ENCODE peak calls at places on chromosomes 11 and 22, in four cellular contexts. M, R, V and F are unnamed samples.

GRCh38 chr22:38088723-38089473 is 4.9 kb upstream of the SLC16A8 start:
- ATAC-seq in R (peak; percentile 49), V (no peak), M (peak; percentile 32), F (no peak)

GRCh38 chr22:24471570-24471969 is 23.6 kb upstream of the UPB1 start:
- ATAC-seq in R (peak; percentile 51), M (no peak), V (no peak), F (no peak)

GRCh38 chr11:86719781-86720463 is 47.5 kb upstream of the ME3 start:
- ATAC-seq in R (no peak), M (no peak), V (no peak), F (no peak)

GRCh38 chr11:73218106-73218829 is at the start of gene P2RY2:
- ATAC-seq in V (peak; percentile 89), M (peak; percentile 77), R (peak; percentile 95), F (peak; percentile 71)

GRCh38 chr22:19195796-19196731 is 17.5 kb upstream of the SLC25A1 start:
- ATAC-seq in V (peak; percentile 66), R (no peak), M (peak; percentile 62), F (peak; percentile 70)

GRCh38 chr11:11746454-11746853 is 95.3 kb upstream of the USP47 start:
- ATAC-seq in V (no peak), M (no peak), R (no peak), F (no peak)

GRCh38 chr22:24975813-24976341 is 23.4 kb downstream of the KIAA1671 start:
- ATAC-seq in V (no peak), R (no peak), M (no peak), F (no peak)

GRCh38 chr22:23012081-23012622 is 58.2 kb upstream of the GNAZ start:
- ATAC-seq in R (no peak), M (peak; percentile 90), V (peak; percentile 93), F (peak; percentile 92)

GRCh38 chr11:34346551-34346950 is 11.3 kb downstream of the ABTB2 start:
- ATAC-seq in R (peak; percentile 55), M (no peak), V (no peak), F (no peak)

GRCh38 chr11:63944987-63945386 is 6.2 kb downstream of the NAA40 start:
- ATAC-seq in M (no peak), R (no peak), V (no peak), F (no peak)

GRCh38 chr11:133399855-133400625 is 132.3 kb downstream of the OPCML start:
- ATAC-seq in V (no peak), R (peak; percentile 78), M (no peak), F (no peak)

GRCh38 chr11:108500169-108500568 is 2.0 kb upstream of the POGLUT3 start:
- ATAC-seq in R (no peak), V (no peak), M (no peak), F (no peak)

GRCh38 chr11:104602643-104603042 is 295.6 kb downstream of the CASP12 start:
- ATAC-seq in M (no peak), V (no peak), R (no peak), F (no peak)